ENCODE peak calls at places on chromosome 12, in ten cellular contexts. One of them, this sample, is unnamed. For H3K4me1, the result is how much of the 10 kb centered on the place peaks cover.

GRCh38 chr12:1529862-1530591 is 64.4 kb downstream of the FBXL14 start:
- DNase-seq in DND-41: no peak
- DNase-seq in K562: peak
- DNase-seq in IMR-90: no peak
- DNase-seq in neural progenitor cell: peak
- DNase-seq in HCT116: no peak
- DNase-seq in fibroblast of lung: no peak
- DNase-seq in GM23248: peak
- DNase-seq in PC-3: no peak
- DNase-seq in mammary epithelial cell: no peak
- DNase-seq in this sample: peak

GRCh38 chr12:132955094-132955932 is 793 bp downstream of the ZNF605 start:
- DNase-seq in mammary epithelial cell: peak
- DNase-seq in K562: no peak
- DNase-seq in IMR-90: peak
- DNase-seq in PC-3: peak
- DNase-seq in GM23248: peak
- DNase-seq in fibroblast of lung: peak
- DNase-seq in DND-41: peak
- DNase-seq in neural progenitor cell: peak
- DNase-seq in HCT116: no peak
- DNase-seq in this sample: peak

GRCh38 chr12:39483597-39483996 is 40.7 kb upstream of the KIF21A start:
- DNase-seq in HCT116: no peak
- DNase-seq in IMR-90: no peak
- DNase-seq in GM23248: no peak
- DNase-seq in PC-3: no peak
- DNase-seq in neural progenitor cell: no peak
- DNase-seq in mammary epithelial cell: no peak
- DNase-seq in DND-41: no peak
- DNase-seq in fibroblast of lung: no peak
- DNase-seq in K562: no peak
- DNase-seq in this sample: no peak

GRCh38 chr12:122203301-122203967 is at the start of gene B3GNT4:
- DNase-seq in neural progenitor cell: peak
- DNase-seq in K562: peak
- DNase-seq in DND-41: no peak
- DNase-seq in fibroblast of lung: peak
- DNase-seq in GM23248: peak
- DNase-seq in HCT116: peak
- DNase-seq in PC-3: peak
- DNase-seq in mammary epithelial cell: peak
- DNase-seq in IMR-90: peak
- DNase-seq in this sample: peak

GRCh38 chr12:51863363-51863920 is 14.9 kb upstream of the FIGNL2 start:
- DNase-seq in K562: no peak
- DNase-seq in fibroblast of lung: no peak
- DNase-seq in HCT116: no peak
- DNase-seq in neural progenitor cell: peak
- DNase-seq in PC-3: no peak
- DNase-seq in mammary epithelial cell: no peak
- DNase-seq in GM23248: no peak
- DNase-seq in DND-41: no peak
- DNase-seq in IMR-90: no peak
- DNase-seq in this sample: no peak

GRCh38 chr12:106774808-106775524 is 484 bp downstream of the RIC8B start:
- DNase-seq in IMR-90: no peak
- DNase-seq in fibroblast of lung: no peak
- DNase-seq in HCT116: no peak
- DNase-seq in GM23248: no peak
- DNase-seq in PC-3: peak
- DNase-seq in DND-41: peak
- DNase-seq in mammary epithelial cell: no peak
- DNase-seq in K562: no peak
- DNase-seq in neural progenitor cell: no peak
- DNase-seq in this sample: no peak

GRCh38 chr12:65327207-65328076 is 49.0 kb downstream of the MSRB3 start:
- DNase-seq in HCT116: no peak
- DNase-seq in DND-41: no peak
- DNase-seq in mammary epithelial cell: no peak
- DNase-seq in fibroblast of lung: peak
- DNase-seq in GM23248: peak
- DNase-seq in IMR-90: peak
- DNase-seq in K562: no peak
- DNase-seq in PC-3: no peak
- DNase-seq in neural progenitor cell: no peak
- DNase-seq in this sample: peak

GRCh38 chr12:91718326-91718725 is 427.3 kb downstream of the BTG1 start:
- DNase-seq in K562: no peak
- DNase-seq in fibroblast of lung: peak
- DNase-seq in PC-3: no peak
- DNase-seq in neural progenitor cell: no peak
- DNase-seq in IMR-90: no peak
- DNase-seq in HCT116: no peak
- DNase-seq in mammary epithelial cell: peak
- DNase-seq in GM23248: no peak
- DNase-seq in DND-41: no peak
- DNase-seq in this sample: peak

GRCh38 chr12:46770501-46771183 is 55.2 kb downstream of the SLC38A4 start:
- DNase-seq in GM23248: peak
- DNase-seq in HCT116: no peak
- DNase-seq in K562: no peak
- DNase-seq in PC-3: peak
- DNase-seq in neural progenitor cell: peak
- DNase-seq in mammary epithelial cell: no peak
- DNase-seq in DND-41: no peak
- DNase-seq in IMR-90: peak
- DNase-seq in fibroblast of lung: peak
- DNase-seq in this sample: peak

GRCh38 chr12:4353785-4354208 is 25.7 kb downstream of the FGF23 start:
- DNase-seq in DND-41: peak
- DNase-seq in IMR-90: no peak
- DNase-seq in K562: peak
- DNase-seq in neural progenitor cell: peak
- DNase-seq in PC-3: peak
- DNase-seq in mammary epithelial cell: peak
- DNase-seq in GM23248: peak
- DNase-seq in fibroblast of lung: peak
- DNase-seq in HCT116: no peak
- DNase-seq in this sample: peak

GRCh38 chr12:91357381-91357780 is 174.8 kb upstream of the DCN start:
- DNase-seq in IMR-90: no peak
- DNase-seq in K562: no peak
- DNase-seq in neural progenitor cell: no peak
- DNase-seq in HCT116: no peak
- DNase-seq in mammary epithelial cell: no peak
- DNase-seq in GM23248: no peak
- DNase-seq in PC-3: peak
- DNase-seq in DND-41: no peak
- DNase-seq in fibroblast of lung: no peak
- DNase-seq in this sample: no peak

GRCh38 chr12:5227722-5228274 is 184.1 kb downstream of the KCNA5 start:
- DNase-seq in DND-41: no peak
- DNase-seq in GM23248: no peak
- DNase-seq in neural progenitor cell: no peak
- DNase-seq in fibroblast of lung: no peak
- DNase-seq in IMR-90: no peak
- DNase-seq in mammary epithelial cell: no peak
- DNase-seq in HCT116: no peak
- DNase-seq in K562: no peak
- DNase-seq in PC-3: no peak
- DNase-seq in this sample: no peak

GRCh38 chr12:3771853-3772252 is 18.9 kb upstream of the CRACR2A start:
- DNase-seq in mammary epithelial cell: no peak
- DNase-seq in neural progenitor cell: no peak
- DNase-seq in HCT116: no peak
- DNase-seq in fibroblast of lung: no peak
- DNase-seq in GM23248: no peak
- DNase-seq in DND-41: no peak
- DNase-seq in IMR-90: no peak
- DNase-seq in K562: no peak
- DNase-seq in PC-3: no peak
- DNase-seq in this sample: no peak

GRCh38 chr12:48995061-48995879 is 3.9 kb downstream of the DDN start:
- DNase-seq in HCT116: peak
- DNase-seq in DND-41: peak
- DNase-seq in GM23248: peak
- DNase-seq in K562: peak
- DNase-seq in PC-3: peak
- DNase-seq in fibroblast of lung: peak
- DNase-seq in IMR-90: peak
- DNase-seq in mammary epithelial cell: peak
- DNase-seq in neural progenitor cell: peak
- DNase-seq in this sample: peak

GRCh38 chr12:41943671-41944070 is 201.0 kb downstream of the GXYLT1 start:
- DNase-seq in GM23248: no peak
- DNase-seq in PC-3: no peak
- DNase-seq in mammary epithelial cell: no peak
- DNase-seq in fibroblast of lung: no peak
- DNase-seq in K562: no peak
- DNase-seq in DND-41: no peak
- DNase-seq in neural progenitor cell: no peak
- DNase-seq in IMR-90: no peak
- DNase-seq in HCT116: no peak
- DNase-seq in this sample: no peak

GRCh38 chr12:16609140-16609539 is 3.2 kb upstream of the LMO3 start:
- DNase-seq in HCT116: no peak
- DNase-seq in K562: no peak
- DNase-seq in fibroblast of lung: peak
- DNase-seq in neural progenitor cell: no peak
- DNase-seq in GM23248: no peak
- DNase-seq in IMR-90: no peak
- DNase-seq in PC-3: peak
- DNase-seq in mammary epithelial cell: no peak
- DNase-seq in DND-41: no peak
- DNase-seq in this sample: no peak
- H3K9ac ChIP-seq in HCT116: no peak
- H3K9ac ChIP-seq in K562: no peak
- H3K9ac ChIP-seq in fibroblast of lung: no peak
- H3K9ac ChIP-seq in neural progenitor cell: no peak
- H3K9ac ChIP-seq in GM23248: no peak
- H3K9ac ChIP-seq in IMR-90: no peak
- H3K9ac ChIP-seq in PC-3: no peak
- H3K9ac ChIP-seq in mammary epithelial cell: no peak
- H3K9ac ChIP-seq in DND-41: no peak
- H3K9ac ChIP-seq in this sample: peak

GRCh38 chr12:124537525-124538193 is 29.8 kb downstream of the NCOR2 start:
- DNase-seq in mammary epithelial cell: no peak
- DNase-seq in DND-41: no peak
- DNase-seq in GM23248: no peak
- DNase-seq in neural progenitor cell: no peak
- DNase-seq in PC-3: no peak
- DNase-seq in K562: no peak
- DNase-seq in IMR-90: no peak
- DNase-seq in HCT116: no peak
- DNase-seq in fibroblast of lung: no peak
- DNase-seq in this sample: no peak
- H3K4me1 ChIP-seq in mammary epithelial cell: under half
- H3K4me1 ChIP-seq in DND-41: under half
- H3K4me1 ChIP-seq in GM23248: under half
- H3K4me1 ChIP-seq in neural progenitor cell: under half
- H3K4me1 ChIP-seq in PC-3: under half
- H3K4me1 ChIP-seq in K562: half or more
- H3K4me1 ChIP-seq in IMR-90: under half
- H3K4me1 ChIP-seq in HCT116: under half
- H3K4me1 ChIP-seq in fibroblast of lung: under half
- H3K4me1 ChIP-seq in this sample: under half

GRCh38 chr12:109383240-109383639 is 35.5 kb downstream of the MYO1H start:
- DNase-seq in K562: no peak
- DNase-seq in DND-41: no peak
- DNase-seq in GM23248: no peak
- DNase-seq in neural progenitor cell: no peak
- DNase-seq in IMR-90: no peak
- DNase-seq in mammary epithelial cell: no peak
- DNase-seq in PC-3: no peak
- DNase-seq in fibroblast of lung: no peak
- DNase-seq in HCT116: no peak
- DNase-seq in this sample: no peak

GRCh38 chr12:109388167-109388563 is 40.5 kb downstream of the MYO1H start:
- DNase-seq in DND-41: no peak
- DNase-seq in HCT116: no peak
- DNase-seq in fibroblast of lung: no peak
- DNase-seq in PC-3: no peak
- DNase-seq in neural progenitor cell: no peak
- DNase-seq in IMR-90: no peak
- DNase-seq in mammary epithelial cell: no peak
- DNase-seq in GM23248: no peak
- DNase-seq in K562: no peak
- DNase-seq in this sample: no peak

GRCh38 chr12:109387425-109388166 is 39.9 kb downstream of the MYO1H start:
- DNase-seq in neural progenitor cell: peak
- DNase-seq in GM23248: peak
- DNase-seq in HCT116: peak
- DNase-seq in IMR-90: peak
- DNase-seq in DND-41: peak
- DNase-seq in mammary epithelial cell: peak
- DNase-seq in fibroblast of lung: peak
- DNase-seq in PC-3: peak
- DNase-seq in K562: peak
- DNase-seq in this sample: peak

GRCh38 chr12:109386079-109386473 is 38.4 kb downstream of the MYO1H start:
- DNase-seq in GM23248: no peak
- DNase-seq in HCT116: no peak
- DNase-seq in K562: no peak
- DNase-seq in fibroblast of lung: no peak
- DNase-seq in mammary epithelial cell: no peak
- DNase-seq in IMR-90: no peak
- DNase-seq in DND-41: no peak
- DNase-seq in PC-3: no peak
- DNase-seq in neural progenitor cell: no peak
- DNase-seq in this sample: peak

GRCh38 chr12:109385339-109386078 is 37.8 kb downstream of the MYO1H start:
- DNase-seq in HCT116: peak
- DNase-seq in neural progenitor cell: peak
- DNase-seq in PC-3: peak
- DNase-seq in IMR-90: peak
- DNase-seq in fibroblast of lung: peak
- DNase-seq in DND-41: no peak
- DNase-seq in GM23248: peak
- DNase-seq in mammary epithelial cell: peak
- DNase-seq in K562: peak
- DNase-seq in this sample: peak
- H3K9ac ChIP-seq in HCT116: no peak
- H3K9ac ChIP-seq in neural progenitor cell: no peak
- H3K9ac ChIP-seq in PC-3: no peak
- H3K9ac ChIP-seq in IMR-90: no peak
- H3K9ac ChIP-seq in fibroblast of lung: no peak
- H3K9ac ChIP-seq in DND-41: no peak
- H3K9ac ChIP-seq in GM23248: peak
- H3K9ac ChIP-seq in mammary epithelial cell: no peak
- H3K9ac ChIP-seq in K562: no peak
- H3K9ac ChIP-seq in this sample: peak

DNA sequence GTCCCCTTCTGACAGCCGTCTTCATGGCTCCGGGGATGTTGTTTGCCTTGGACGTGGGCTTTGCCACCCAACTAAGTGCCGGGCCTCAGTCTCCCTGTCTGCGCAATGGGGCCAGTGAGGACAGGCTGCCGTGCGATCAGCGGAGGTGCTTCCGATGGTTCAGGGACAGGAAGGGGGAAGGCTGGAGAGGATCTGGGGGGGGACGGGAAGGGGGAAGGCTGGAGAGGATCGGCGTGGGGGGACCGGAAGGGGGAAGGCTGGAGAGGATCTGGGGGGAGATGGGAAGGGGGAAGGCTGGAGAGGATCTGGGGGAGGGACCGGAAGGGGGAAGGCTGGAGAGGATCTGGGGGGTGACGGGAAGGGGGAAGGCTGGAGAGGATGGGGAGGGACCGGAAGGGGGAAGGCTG is 3.4 kb downstream of the MMP17 start:
- DNase-seq in HCT116: no peak
- DNase-seq in GM23248: peak
- DNase-seq in neural progenitor cell: no peak
- DNase-seq in mammary epithelial cell: peak
- DNase-seq in fibroblast of lung: peak
- DNase-seq in K562: no peak
- DNase-seq in IMR-90: peak
- DNase-seq in DND-41: no peak
- DNase-seq in PC-3: peak
- DNase-seq in this sample: peak
- H3K4me1 ChIP-seq in HCT116: under half
- H3K4me1 ChIP-seq in GM23248: under half
- H3K4me1 ChIP-seq in neural progenitor cell: under half
- H3K4me1 ChIP-seq in mammary epithelial cell: under half
- H3K4me1 ChIP-seq in fibroblast of lung: under half
- H3K4me1 ChIP-seq in K562: half or more
- H3K4me1 ChIP-seq in IMR-90: under half
- H3K4me1 ChIP-seq in DND-41: under half
- H3K4me1 ChIP-seq in PC-3: under half
- H3K4me1 ChIP-seq in this sample: under half

This sample was measured in adipocyte.